ENCODE peak calls at places on chromosomes 12 and 14, in six cellular contexts. Z is aorta; H is A549; J is T-cell; L is pancreas; G is effector memory CD8-positive, alpha-beta T cell. F is an unnamed sample.

GRCh38 chr12:38761111-38761510 is 144.3 kb downstream of the CPNE8 start:
- ATAC-seq in Z (no peak), H (no peak), J (no peak), L (no peak), G (no peak), F (no peak)

GRCh38 chr12:74899031-74899829 is 310.4 kb downstream of the KCNC2 start:
- ATAC-seq in Z (no peak), H (no peak), J (no peak), L (no peak), G (peak), F (no peak)

GRCh38 chr14:69703047-69704046 is 63.6 kb upstream of the SRSF5 start:
- ATAC-seq in Z (peak), H (no peak), J (no peak), L (no peak), G (peak), F (peak)

GRCh38 chr12:124390442-124391116 is 95.7 kb downstream of the RFLNA start:
- ATAC-seq in Z (no peak), H (peak), J (no peak), L (no peak), G (no peak), F (peak)

GRCh38 chr14:105532111-105532623 is 5.8 kb downstream of the TMEM121 start:
- ATAC-seq in Z (no peak), H (no peak), J (no peak), L (no peak), G (no peak), F (no peak)

GRCh38 chr12:9649532-9649940 is 20.0 kb upstream of the CLEC2D start:
- ATAC-seq in Z (no peak), H (no peak), J (no peak), L (no peak), G (no peak), F (no peak)

GRCh38 chr12:24222968-24223367 is 273.5 kb upstream of the SOX5 start:
- ATAC-seq in Z (no peak), H (no peak), J (no peak), L (no peak), G (no peak), F (no peak)

GRCh38 chr12:122884091-122884826 is 11.7 kb downstream of the VPS37B start:
- ATAC-seq in Z (no peak), H (no peak), J (no peak), L (no peak), G (no peak), F (no peak)

GRCh38 chr12:124700810-124701594 is 133.6 kb upstream of the NCOR2 start:
- ATAC-seq in Z (peak), H (peak), J (no peak), L (peak), G (no peak), F (peak)

GRCh38 chr12:29039013-29039412 is 110.1 kb upstream of the FAR2 start:
- ATAC-seq in Z (no peak), H (no peak), J (no peak), L (no peak), G (no peak), F (no peak)

GRCh38 chr12:104681012-104681690 is 224.4 kb downstream of the CHST11 start:
- ATAC-seq in Z (no peak), H (no peak), J (no peak), L (no peak), G (no peak), F (no peak)

GRCh38 chr14:89578048-89578619 is 161.1 kb upstream of the FOXN3 start:
- ATAC-seq in Z (no peak), H (no peak), J (no peak), L (peak), G (no peak), F (no peak)

GRCh38 chr12:27807063-27807703 is 27.1 kb upstream of the MANSC4 start:
- ATAC-seq in Z (no peak), H (no peak), J (peak), L (no peak), G (peak), F (no peak)

GRCh38 chr12:132023658-132024057 is 73.9 kb downstream of the EP400 start:
- ATAC-seq in Z (no peak), H (no peak), J (no peak), L (no peak), G (no peak), F (no peak)

GRCh38 chr14:49623941-49624806 is 3.6 kb downstream of the MGAT2 start:
- ATAC-seq in Z (no peak), H (no peak), J (no peak), L (no peak), G (peak), F (no peak)

F was measured in esophagus mucosa.